ENCODE peak calls at places on chromosomes 13 and 19, in eight cellular contexts. One of them, this sample, is unnamed.

GRCh38 chr13:27960362-27961226 is 8.5 kb downstream of the CDX2 start:
- DNase-seq in GM20000: peak; percentile 83
- DNase-seq in psoas muscle: peak; percentile 37
- DNase-seq in CD8-positive, alpha-beta T cell: no peak
- DNase-seq in HCT116: no peak
- DNase-seq in K562: peak; percentile 43
- DNase-seq in epithelial cell of esophagus: peak; percentile 29
- DNase-seq in endothelial cell: peak; percentile 83
- DNase-seq in this sample: no peak

GRCh38 chr13:93953856-93954255 is 525.6 kb downstream of the DCT start:
- DNase-seq in GM20000: no peak
- DNase-seq in psoas muscle: no peak
- DNase-seq in CD8-positive, alpha-beta T cell: no peak
- DNase-seq in HCT116: no peak
- DNase-seq in K562: no peak
- DNase-seq in epithelial cell of esophagus: no peak
- DNase-seq in endothelial cell: no peak
- DNase-seq in this sample: peak; percentile 39

GRCh38 chr19:17830567-17831418 is 9.5 kb upstream of the INSL3 start:
- DNase-seq in GM20000: peak; percentile 74
- DNase-seq in psoas muscle: peak; percentile 42
- DNase-seq in CD8-positive, alpha-beta T cell: peak; percentile 33
- DNase-seq in HCT116: peak; percentile 91
- DNase-seq in K562: peak; percentile 92
- DNase-seq in epithelial cell of esophagus: peak; percentile 95
- DNase-seq in endothelial cell: peak; percentile 88
- DNase-seq in this sample: peak; percentile 63

GRCh38 chr13:113528101-113528797 is 37.7 kb upstream of the DCUN1D2 start:
- DNase-seq in GM20000: peak; percentile 7
- DNase-seq in psoas muscle: no peak
- DNase-seq in CD8-positive, alpha-beta T cell: no peak
- DNase-seq in HCT116: no peak
- DNase-seq in K562: no peak
- DNase-seq in epithelial cell of esophagus: no peak
- DNase-seq in endothelial cell: no peak
- DNase-seq in this sample: peak; percentile 17

GRCh38 chr19:29596885-29597525 is 9.1 kb upstream of the POP4 start:
- DNase-seq in GM20000: no peak
- DNase-seq in psoas muscle: no peak
- DNase-seq in CD8-positive, alpha-beta T cell: no peak
- DNase-seq in HCT116: no peak
- DNase-seq in K562: peak; percentile 45
- DNase-seq in epithelial cell of esophagus: peak; percentile 34
- DNase-seq in endothelial cell: peak; percentile 33
- DNase-seq in this sample: peak; percentile 55

GRCh38 chr19:24063312-24063711 is 23.7 kb upstream of the ZNF254 start:
- DNase-seq in GM20000: no peak
- DNase-seq in psoas muscle: no peak
- DNase-seq in CD8-positive, alpha-beta T cell: no peak
- DNase-seq in HCT116: no peak
- DNase-seq in K562: no peak
- DNase-seq in epithelial cell of esophagus: no peak
- DNase-seq in endothelial cell: no peak
- DNase-seq in this sample: no peak

GRCh38 chr13:74466015-74466414 is 331.8 kb upstream of the KLF12 start:
- DNase-seq in GM20000: no peak
- DNase-seq in psoas muscle: no peak
- DNase-seq in CD8-positive, alpha-beta T cell: no peak
- DNase-seq in HCT116: no peak
- DNase-seq in K562: no peak
- DNase-seq in epithelial cell of esophagus: peak; percentile 40
- DNase-seq in endothelial cell: no peak
- DNase-seq in this sample: no peak

GRCh38 chr13:27549406-27549981 is 70.8 kb downstream of the LNX2 start:
- DNase-seq in GM20000: no peak
- DNase-seq in psoas muscle: no peak
- DNase-seq in CD8-positive, alpha-beta T cell: no peak
- DNase-seq in HCT116: no peak
- DNase-seq in K562: no peak
- DNase-seq in epithelial cell of esophagus: peak; percentile 98
- DNase-seq in endothelial cell: no peak
- DNase-seq in this sample: no peak

GRCh38 chr19:17069249-17069648 is 6.0 kb downstream of the HAUS8 start:
- DNase-seq in GM20000: no peak
- DNase-seq in psoas muscle: no peak
- DNase-seq in CD8-positive, alpha-beta T cell: no peak
- DNase-seq in HCT116: no peak
- DNase-seq in K562: no peak
- DNase-seq in epithelial cell of esophagus: no peak
- DNase-seq in endothelial cell: no peak
- DNase-seq in this sample: no peak

GRCh38 chr19:49272204-49272603 is 52.8 kb downstream of the SLC6A16 start:
- DNase-seq in GM20000: no peak
- DNase-seq in psoas muscle: no peak
- DNase-seq in CD8-positive, alpha-beta T cell: no peak
- DNase-seq in HCT116: peak; percentile 50
- DNase-seq in K562: no peak
- DNase-seq in epithelial cell of esophagus: peak; percentile 98
- DNase-seq in endothelial cell: no peak
- DNase-seq in this sample: peak; percentile 52

GRCh38 chr19:18526316-18526715 is 4.4 kb upstream of the ELL start:
- DNase-seq in GM20000: no peak
- DNase-seq in psoas muscle: no peak
- DNase-seq in CD8-positive, alpha-beta T cell: no peak
- DNase-seq in HCT116: peak; percentile 26
- DNase-seq in K562: no peak
- DNase-seq in epithelial cell of esophagus: peak; percentile 98
- DNase-seq in endothelial cell: no peak
- DNase-seq in this sample: no peak

GRCh38 chr13:100560498-100561215 is 27.9 kb downstream of the GGACT start:
- DNase-seq in GM20000: no peak
- DNase-seq in psoas muscle: no peak
- DNase-seq in CD8-positive, alpha-beta T cell: no peak
- DNase-seq in HCT116: no peak
- DNase-seq in K562: no peak
- DNase-seq in epithelial cell of esophagus: no peak
- DNase-seq in endothelial cell: no peak
- DNase-seq in this sample: no peak

GRCh38 chr19:3095375-3096191 is 1.4 kb downstream of the GNA11 start:
- DNase-seq in GM20000: peak; percentile 62
- DNase-seq in psoas muscle: no peak
- DNase-seq in CD8-positive, alpha-beta T cell: peak; percentile 49
- DNase-seq in HCT116: no peak
- DNase-seq in K562: peak; percentile 68
- DNase-seq in epithelial cell of esophagus: peak; percentile 33
- DNase-seq in endothelial cell: peak; percentile 56
- DNase-seq in this sample: no peak

GRCh38 chr19:48596679-48597465 is 9.7 kb upstream of the SPACA4 start:
- DNase-seq in GM20000: no peak
- DNase-seq in psoas muscle: no peak
- DNase-seq in CD8-positive, alpha-beta T cell: peak; percentile 30
- DNase-seq in HCT116: no peak
- DNase-seq in K562: no peak
- DNase-seq in epithelial cell of esophagus: no peak
- DNase-seq in endothelial cell: no peak
- DNase-seq in this sample: no peak

GRCh38 chr13:81247711-81248110 is 906.8 kb upstream of the SPRY2 start:
- DNase-seq in GM20000: no peak
- DNase-seq in psoas muscle: no peak
- DNase-seq in CD8-positive, alpha-beta T cell: no peak
- DNase-seq in HCT116: no peak
- DNase-seq in K562: no peak
- DNase-seq in epithelial cell of esophagus: peak; percentile 70
- DNase-seq in endothelial cell: no peak
- DNase-seq in this sample: no peak

GRCh38 chr13:40031031-40031430 is 375.6 kb downstream of the COG6 start:
- DNase-seq in GM20000: no peak
- DNase-seq in psoas muscle: no peak
- DNase-seq in CD8-positive, alpha-beta T cell: no peak
- DNase-seq in HCT116: no peak
- DNase-seq in K562: no peak
- DNase-seq in epithelial cell of esophagus: peak; percentile 22
- DNase-seq in endothelial cell: no peak
- DNase-seq in this sample: peak; percentile 68

GRCh38 chr13:52862358-52863206 is 14.1 kb upstream of the PCDH8 start:
- DNase-seq in GM20000: no peak
- DNase-seq in psoas muscle: no peak
- DNase-seq in CD8-positive, alpha-beta T cell: no peak
- DNase-seq in HCT116: peak; percentile 24
- DNase-seq in K562: peak; percentile 36
- DNase-seq in epithelial cell of esophagus: peak; percentile 41
- DNase-seq in endothelial cell: peak; percentile 72
- DNase-seq in this sample: no peak
- TF ChIP-seq CTCF in GM20000: peak; percentile 75
- TF ChIP-seq CTCF in psoas muscle: no peak
- TF ChIP-seq CTCF in CD8-positive, alpha-beta T cell: peak; percentile 19
- TF ChIP-seq CTCF in HCT116: peak; percentile 9
- TF ChIP-seq CTCF in K562: peak; percentile 69
- TF ChIP-seq CTCF in epithelial cell of esophagus: peak; percentile 68
- TF ChIP-seq CTCF in endothelial cell: peak; percentile 88
- TF ChIP-seq CTCF in this sample: peak; percentile 26

GRCh38 chr19:40392123-40392522 is 2.1 kb upstream of the HIPK4 start:
- DNase-seq in GM20000: no peak
- DNase-seq in psoas muscle: no peak
- DNase-seq in CD8-positive, alpha-beta T cell: no peak
- DNase-seq in HCT116: no peak
- DNase-seq in K562: no peak
- DNase-seq in epithelial cell of esophagus: no peak
- DNase-seq in endothelial cell: no peak
- DNase-seq in this sample: no peak

GRCh38 chr19:40394816-40395210 is 4.8 kb upstream of the HIPK4 start:
- DNase-seq in GM20000: no peak
- DNase-seq in psoas muscle: no peak
- DNase-seq in CD8-positive, alpha-beta T cell: no peak
- DNase-seq in HCT116: no peak
- DNase-seq in K562: no peak
- DNase-seq in epithelial cell of esophagus: no peak
- DNase-seq in endothelial cell: no peak
- DNase-seq in this sample: no peak

GRCh38 chr19:40393894-40394815 is 4.2 kb upstream of the HIPK4 start:
- DNase-seq in GM20000: no peak
- DNase-seq in psoas muscle: no peak
- DNase-seq in CD8-positive, alpha-beta T cell: no peak
- DNase-seq in HCT116: no peak
- DNase-seq in K562: no peak
- DNase-seq in epithelial cell of esophagus: no peak
- DNase-seq in endothelial cell: no peak
- DNase-seq in this sample: no peak

GRCh38 chr19:40390084-40390742 is at the start of gene HIPK4:
- DNase-seq in GM20000: no peak
- DNase-seq in psoas muscle: no peak
- DNase-seq in CD8-positive, alpha-beta T cell: no peak
- DNase-seq in HCT116: no peak
- DNase-seq in K562: no peak
- DNase-seq in epithelial cell of esophagus: no peak
- DNase-seq in endothelial cell: no peak
- DNase-seq in this sample: no peak

DNA sequence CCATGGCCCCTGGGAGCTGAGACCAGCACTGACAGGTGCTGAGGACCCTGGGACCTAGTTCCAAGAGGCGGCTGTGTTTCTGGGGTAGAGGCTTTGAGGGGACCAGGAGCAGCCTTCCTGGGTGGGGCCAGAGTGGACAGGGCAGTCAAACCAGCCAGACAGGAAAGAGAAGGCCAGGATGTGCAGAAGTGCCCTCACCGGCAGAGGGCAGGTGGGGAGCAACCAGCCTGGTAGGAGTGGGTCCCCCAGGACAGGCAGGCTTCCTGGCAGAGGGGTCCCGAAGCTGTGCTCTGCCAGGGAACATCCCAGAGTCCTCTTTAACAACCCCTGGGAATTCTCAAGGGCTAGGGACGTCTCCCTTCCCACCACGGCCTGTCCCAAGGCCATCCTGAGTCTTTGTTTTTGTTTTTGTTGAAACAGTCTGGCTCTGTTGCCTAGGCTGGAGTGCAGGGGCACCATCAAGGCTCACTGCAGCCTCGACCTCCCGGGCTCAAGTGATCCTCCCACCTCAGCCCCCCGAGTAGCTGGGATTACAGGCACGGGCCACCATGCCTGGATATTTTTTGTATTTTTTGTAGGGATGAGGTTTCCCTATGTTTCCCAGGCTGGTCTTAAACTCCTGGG is 3.0 kb upstream of the HIPK4 start:
- DNase-seq in GM20000: peak; percentile 58
- DNase-seq in psoas muscle: no peak
- DNase-seq in CD8-positive, alpha-beta T cell: no peak
- DNase-seq in HCT116: peak; percentile 33
- DNase-seq in K562: peak; percentile 42
- DNase-seq in epithelial cell of esophagus: peak; percentile 72
- DNase-seq in endothelial cell: no peak
- DNase-seq in this sample: no peak
- TF ChIP-seq CTCF in GM20000: peak; percentile 17
- TF ChIP-seq CTCF in psoas muscle: peak; percentile 20
- TF ChIP-seq CTCF in CD8-positive, alpha-beta T cell: no peak
- TF ChIP-seq CTCF in HCT116: peak; percentile 62
- TF ChIP-seq CTCF in K562: peak; percentile 52
- TF ChIP-seq CTCF in epithelial cell of esophagus: peak; percentile 68
- TF ChIP-seq CTCF in endothelial cell: no peak
- TF ChIP-seq CTCF in this sample: peak; percentile 31

GRCh38 chr19:43318203-43318602 is 35.3 kb upstream of the CD177 start:
- DNase-seq in GM20000: no peak
- DNase-seq in psoas muscle: no peak
- DNase-seq in CD8-positive, alpha-beta T cell: no peak
- DNase-seq in HCT116: no peak
- DNase-seq in K562: no peak
- DNase-seq in epithelial cell of esophagus: no peak
- DNase-seq in endothelial cell: no peak
- DNase-seq in this sample: no peak

GRCh38 chr19:43313711-43314495 is 39.6 kb upstream of the CD177 start:
- DNase-seq in GM20000: no peak
- DNase-seq in psoas muscle: no peak
- DNase-seq in CD8-positive, alpha-beta T cell: no peak
- DNase-seq in HCT116: no peak
- DNase-seq in K562: no peak
- DNase-seq in epithelial cell of esophagus: no peak
- DNase-seq in endothelial cell: no peak
- DNase-seq in this sample: no peak

GRCh38 chr19:43318796-43319314 is 34.6 kb upstream of the CD177 start:
- DNase-seq in GM20000: no peak
- DNase-seq in psoas muscle: no peak
- DNase-seq in CD8-positive, alpha-beta T cell: no peak
- DNase-seq in HCT116: no peak
- DNase-seq in K562: no peak
- DNase-seq in epithelial cell of esophagus: no peak
- DNase-seq in endothelial cell: no peak
- DNase-seq in this sample: no peak

GRCh38 chr19:43315851-43316250 is 37.6 kb upstream of the CD177 start:
- DNase-seq in GM20000: no peak
- DNase-seq in psoas muscle: no peak
- DNase-seq in CD8-positive, alpha-beta T cell: no peak
- DNase-seq in HCT116: no peak
- DNase-seq in K562: peak; percentile 11
- DNase-seq in epithelial cell of esophagus: no peak
- DNase-seq in endothelial cell: no peak
- DNase-seq in this sample: no peak

GRCh38 chr19:43316591-43317319 is 36.7 kb upstream of the CD177 start:
- DNase-seq in GM20000: no peak
- DNase-seq in psoas muscle: no peak
- DNase-seq in CD8-positive, alpha-beta T cell: no peak
- DNase-seq in HCT116: peak; percentile 73
- DNase-seq in K562: peak; percentile 77
- DNase-seq in epithelial cell of esophagus: peak; percentile 36
- DNase-seq in endothelial cell: no peak
- DNase-seq in this sample: peak; percentile 53
- TF ChIP-seq CTCF in GM20000: no peak
- TF ChIP-seq CTCF in psoas muscle: no peak
- TF ChIP-seq CTCF in CD8-positive, alpha-beta T cell: no peak
- TF ChIP-seq CTCF in HCT116: peak; percentile 77
- TF ChIP-seq CTCF in K562: peak; percentile 88
- TF ChIP-seq CTCF in epithelial cell of esophagus: peak; percentile 42
- TF ChIP-seq CTCF in endothelial cell: no peak
- TF ChIP-seq CTCF in this sample: peak; percentile 58

GRCh38 chr13:55244991-55245644 is 1895.6 kb upstream of the PRR20A start:
- DNase-seq in GM20000: no peak
- DNase-seq in psoas muscle: no peak
- DNase-seq in CD8-positive, alpha-beta T cell: no peak
- DNase-seq in HCT116: no peak
- DNase-seq in K562: peak; percentile 1
- DNase-seq in epithelial cell of esophagus: peak; percentile 9
- DNase-seq in endothelial cell: peak; percentile 42
- DNase-seq in this sample: no peak
- TF ChIP-seq CTCF in GM20000: no peak
- TF ChIP-seq CTCF in psoas muscle: no peak
- TF ChIP-seq CTCF in CD8-positive, alpha-beta T cell: no peak
- TF ChIP-seq CTCF in HCT116: no peak
- TF ChIP-seq CTCF in K562: no peak
- TF ChIP-seq CTCF in epithelial cell of esophagus: peak; percentile 10
- TF ChIP-seq CTCF in endothelial cell: peak; percentile 69
- TF ChIP-seq CTCF in this sample: no peak